ENCODE peak calls at places on chromosomes 7 and 10, in six cellular contexts. One of them, this sample, is unnamed.

GRCh38 chr10:48316236-48316635 is 9.8 kb downstream of the MAPK8 start:
- DNase-seq in iPS DF 6.9: no peak
- DNase-seq in CD8-positive, alpha-beta memory T cell: no peak
- DNase-seq in cardiac muscle cell: no peak
- DNase-seq in CD8-positive, alpha-beta T cell: no peak
- DNase-seq in brain microvascular endothelial cell: no peak
- DNase-seq in this sample: no peak

GRCh38 chr7:90320801-90321494 is at the start of gene FAM237B:
- DNase-seq in iPS DF 6.9: no peak
- DNase-seq in CD8-positive, alpha-beta memory T cell: no peak
- DNase-seq in cardiac muscle cell: peak
- DNase-seq in CD8-positive, alpha-beta T cell: no peak
- DNase-seq in brain microvascular endothelial cell: no peak
- DNase-seq in this sample: peak

GRCh38 chr7:960269-960871 is 5.9 kb upstream of the ADAP1 start:
- DNase-seq in iPS DF 6.9: no peak
- DNase-seq in CD8-positive, alpha-beta memory T cell: no peak
- DNase-seq in cardiac muscle cell: no peak
- DNase-seq in CD8-positive, alpha-beta T cell: no peak
- DNase-seq in brain microvascular endothelial cell: no peak
- DNase-seq in this sample: no peak

GRCh38 chr7:132677941-132678340 is 101.7 kb upstream of the PLXNA4 start:
- DNase-seq in iPS DF 6.9: no peak
- DNase-seq in CD8-positive, alpha-beta memory T cell: no peak
- DNase-seq in cardiac muscle cell: no peak
- DNase-seq in CD8-positive, alpha-beta T cell: no peak
- DNase-seq in brain microvascular endothelial cell: no peak
- DNase-seq in this sample: no peak

GRCh38 chr10:61063911-61064310 is 119.9 kb upstream of the RHOBTB1 start:
- DNase-seq in iPS DF 6.9: no peak
- DNase-seq in CD8-positive, alpha-beta memory T cell: no peak
- DNase-seq in cardiac muscle cell: no peak
- DNase-seq in CD8-positive, alpha-beta T cell: no peak
- DNase-seq in brain microvascular endothelial cell: no peak
- DNase-seq in this sample: no peak

GRCh38 chr7:85014936-85015335 is 171.9 kb downstream of the SEMA3D start:
- DNase-seq in iPS DF 6.9: no peak
- DNase-seq in CD8-positive, alpha-beta memory T cell: no peak
- DNase-seq in cardiac muscle cell: no peak
- DNase-seq in CD8-positive, alpha-beta T cell: no peak
- DNase-seq in brain microvascular endothelial cell: no peak
- DNase-seq in this sample: peak

GRCh38 chr7:36034020-36034419 is 119.0 kb upstream of the EEPD1 start:
- DNase-seq in iPS DF 6.9: no peak
- DNase-seq in CD8-positive, alpha-beta memory T cell: no peak
- DNase-seq in cardiac muscle cell: no peak
- DNase-seq in CD8-positive, alpha-beta T cell: no peak
- DNase-seq in brain microvascular endothelial cell: no peak
- DNase-seq in this sample: no peak

GRCh38 chr7:114852275-114852674 is 69.6 kb upstream of the MDFIC start:
- DNase-seq in iPS DF 6.9: no peak
- DNase-seq in CD8-positive, alpha-beta memory T cell: no peak
- DNase-seq in cardiac muscle cell: no peak
- DNase-seq in CD8-positive, alpha-beta T cell: no peak
- DNase-seq in brain microvascular endothelial cell: no peak
- DNase-seq in this sample: no peak

GRCh38 chr10:96125142-96125515 is 5.0 kb upstream of the ZNF518A start:
- DNase-seq in iPS DF 6.9: no peak
- DNase-seq in CD8-positive, alpha-beta memory T cell: no peak
- DNase-seq in cardiac muscle cell: peak
- DNase-seq in CD8-positive, alpha-beta T cell: no peak
- DNase-seq in brain microvascular endothelial cell: no peak
- DNase-seq in this sample: no peak

GRCh38 chr7:149690688-149691446 is 82.5 kb downstream of the ZNF467 start:
- DNase-seq in iPS DF 6.9: no peak
- DNase-seq in CD8-positive, alpha-beta memory T cell: no peak
- DNase-seq in cardiac muscle cell: peak
- DNase-seq in CD8-positive, alpha-beta T cell: no peak
- DNase-seq in brain microvascular endothelial cell: peak
- DNase-seq in this sample: peak

GRCh38 chr7:158394936-158395335 is 192.7 kb downstream of the PTPRN2 start:
- DNase-seq in iPS DF 6.9: no peak
- DNase-seq in CD8-positive, alpha-beta memory T cell: peak
- DNase-seq in cardiac muscle cell: no peak
- DNase-seq in CD8-positive, alpha-beta T cell: no peak
- DNase-seq in brain microvascular endothelial cell: no peak
- DNase-seq in this sample: no peak

GRCh38 chr7:47473499-47474210 is 108.3 kb downstream of the TNS3 start:
- DNase-seq in iPS DF 6.9: no peak
- DNase-seq in CD8-positive, alpha-beta memory T cell: no peak
- DNase-seq in cardiac muscle cell: peak
- DNase-seq in CD8-positive, alpha-beta T cell: no peak
- DNase-seq in brain microvascular endothelial cell: no peak
- DNase-seq in this sample: no peak

GRCh38 chr10:109895095-109895818 is 28.1 kb downstream of the XPNPEP1 start:
- DNase-seq in iPS DF 6.9: no peak
- DNase-seq in CD8-positive, alpha-beta memory T cell: no peak
- DNase-seq in cardiac muscle cell: peak
- DNase-seq in CD8-positive, alpha-beta T cell: no peak
- DNase-seq in brain microvascular endothelial cell: peak
- DNase-seq in this sample: no peak

GRCh38 chr7:128790297-128791037 is 1.3 kb upstream of the CCDC136 start:
- DNase-seq in iPS DF 6.9: no peak
- DNase-seq in CD8-positive, alpha-beta memory T cell: peak
- DNase-seq in cardiac muscle cell: no peak
- DNase-seq in CD8-positive, alpha-beta T cell: peak
- DNase-seq in brain microvascular endothelial cell: no peak
- DNase-seq in this sample: no peak

GRCh38 chr7:159034988-159035387 is 109.7 kb downstream of the VIPR2 start:
- DNase-seq in iPS DF 6.9: no peak
- DNase-seq in CD8-positive, alpha-beta memory T cell: no peak
- DNase-seq in cardiac muscle cell: no peak
- DNase-seq in CD8-positive, alpha-beta T cell: no peak
- DNase-seq in brain microvascular endothelial cell: no peak
- DNase-seq in this sample: no peak

GRCh38 chr7:18352339-18353255 is 143.0 kb upstream of the HDAC9 start:
- DNase-seq in iPS DF 6.9: no peak
- DNase-seq in CD8-positive, alpha-beta memory T cell: no peak
- DNase-seq in cardiac muscle cell: peak
- DNase-seq in CD8-positive, alpha-beta T cell: no peak
- DNase-seq in brain microvascular endothelial cell: peak
- DNase-seq in this sample: peak

GRCh38 chr10:24214762-24215161 is 5.8 kb downstream of the KIAA1217 start:
- DNase-seq in iPS DF 6.9: no peak
- DNase-seq in CD8-positive, alpha-beta memory T cell: no peak
- DNase-seq in cardiac muscle cell: no peak
- DNase-seq in CD8-positive, alpha-beta T cell: no peak
- DNase-seq in brain microvascular endothelial cell: no peak
- DNase-seq in this sample: no peak

GRCh38 chr7:95628831-95629439 is 32.6 kb upstream of the PDK4 start:
- DNase-seq in iPS DF 6.9: no peak
- DNase-seq in CD8-positive, alpha-beta memory T cell: no peak
- DNase-seq in cardiac muscle cell: peak
- DNase-seq in CD8-positive, alpha-beta T cell: no peak
- DNase-seq in brain microvascular endothelial cell: peak
- DNase-seq in this sample: no peak

GRCh38 chr10:114174462-114175190 is 623 bp upstream of the CCDC186 start:
- DNase-seq in iPS DF 6.9: no peak
- DNase-seq in CD8-positive, alpha-beta memory T cell: no peak
- DNase-seq in cardiac muscle cell: peak
- DNase-seq in CD8-positive, alpha-beta T cell: peak
- DNase-seq in brain microvascular endothelial cell: peak
- DNase-seq in this sample: peak

GRCh38 chr7:150800576-150801241 is at the start of gene TMEM176A:
- DNase-seq in iPS DF 6.9: no peak
- DNase-seq in CD8-positive, alpha-beta memory T cell: peak
- DNase-seq in cardiac muscle cell: no peak
- DNase-seq in CD8-positive, alpha-beta T cell: no peak
- DNase-seq in brain microvascular endothelial cell: no peak
- DNase-seq in this sample: no peak

GRCh38 chr7:34756025-34756437 is 98.0 kb downstream of the NPSR1 start:
- DNase-seq in iPS DF 6.9: no peak
- DNase-seq in CD8-positive, alpha-beta memory T cell: no peak
- DNase-seq in cardiac muscle cell: no peak
- DNase-seq in CD8-positive, alpha-beta T cell: no peak
- DNase-seq in brain microvascular endothelial cell: no peak
- DNase-seq in this sample: peak

GRCh38 chr10:84291389-84291788 is 37.0 kb upstream of the CCSER2 start:
- DNase-seq in iPS DF 6.9: no peak
- DNase-seq in CD8-positive, alpha-beta memory T cell: no peak
- DNase-seq in cardiac muscle cell: peak
- DNase-seq in CD8-positive, alpha-beta T cell: no peak
- DNase-seq in brain microvascular endothelial cell: peak
- DNase-seq in this sample: peak

GRCh38 chr7:128168667-128169210 is 72.3 kb upstream of the LEP start:
- DNase-seq in iPS DF 6.9: no peak
- DNase-seq in CD8-positive, alpha-beta memory T cell: no peak
- DNase-seq in cardiac muscle cell: peak
- DNase-seq in CD8-positive, alpha-beta T cell: peak
- DNase-seq in brain microvascular endothelial cell: no peak
- DNase-seq in this sample: peak

GRCh38 chr7:148191391-148192076 is 399.0 kb upstream of the C7orf33 start:
- DNase-seq in iPS DF 6.9: no peak
- DNase-seq in CD8-positive, alpha-beta memory T cell: no peak
- DNase-seq in cardiac muscle cell: peak
- DNase-seq in CD8-positive, alpha-beta T cell: no peak
- DNase-seq in brain microvascular endothelial cell: no peak
- DNase-seq in this sample: no peak

GRCh38 chr10:77583527-77583926 is 54.1 kb downstream of the KCNMA1 start:
- DNase-seq in iPS DF 6.9: no peak
- DNase-seq in CD8-positive, alpha-beta memory T cell: no peak
- DNase-seq in cardiac muscle cell: no peak
- DNase-seq in CD8-positive, alpha-beta T cell: no peak
- DNase-seq in brain microvascular endothelial cell: no peak
- DNase-seq in this sample: no peak

GRCh38 chr7:4606776-4607175 is 75.3 kb upstream of the FOXK1 start:
- DNase-seq in iPS DF 6.9: no peak
- DNase-seq in CD8-positive, alpha-beta memory T cell: no peak
- DNase-seq in cardiac muscle cell: no peak
- DNase-seq in CD8-positive, alpha-beta T cell: no peak
- DNase-seq in brain microvascular endothelial cell: no peak
- DNase-seq in this sample: no peak

GRCh38 chr10:132307823-132308587 is at the start of gene STK32C:
- DNase-seq in iPS DF 6.9: no peak
- DNase-seq in CD8-positive, alpha-beta memory T cell: peak
- DNase-seq in cardiac muscle cell: peak
- DNase-seq in CD8-positive, alpha-beta T cell: peak
- DNase-seq in brain microvascular endothelial cell: peak
- DNase-seq in this sample: peak

GRCh38 chr10:73732426-73732825 is 11.7 kb upstream of the SEC24C start:
- DNase-seq in iPS DF 6.9: no peak
- DNase-seq in CD8-positive, alpha-beta memory T cell: no peak
- DNase-seq in cardiac muscle cell: no peak
- DNase-seq in CD8-positive, alpha-beta T cell: no peak
- DNase-seq in brain microvascular endothelial cell: no peak
- DNase-seq in this sample: no peak

GRCh38 chr10:70115948-70116682 is 16.5 kb downstream of the AIFM2 start:
- DNase-seq in iPS DF 6.9: no peak
- DNase-seq in CD8-positive, alpha-beta memory T cell: peak
- DNase-seq in cardiac muscle cell: peak
- DNase-seq in CD8-positive, alpha-beta T cell: peak
- DNase-seq in brain microvascular endothelial cell: peak
- DNase-seq in this sample: peak

GRCh38 chr7:25456467-25457171 is 228.3 kb upstream of the NPVF start:
- DNase-seq in iPS DF 6.9: no peak
- DNase-seq in CD8-positive, alpha-beta memory T cell: no peak
- DNase-seq in cardiac muscle cell: peak
- DNase-seq in CD8-positive, alpha-beta T cell: no peak
- DNase-seq in brain microvascular endothelial cell: no peak
- DNase-seq in this sample: no peak

DNA sequence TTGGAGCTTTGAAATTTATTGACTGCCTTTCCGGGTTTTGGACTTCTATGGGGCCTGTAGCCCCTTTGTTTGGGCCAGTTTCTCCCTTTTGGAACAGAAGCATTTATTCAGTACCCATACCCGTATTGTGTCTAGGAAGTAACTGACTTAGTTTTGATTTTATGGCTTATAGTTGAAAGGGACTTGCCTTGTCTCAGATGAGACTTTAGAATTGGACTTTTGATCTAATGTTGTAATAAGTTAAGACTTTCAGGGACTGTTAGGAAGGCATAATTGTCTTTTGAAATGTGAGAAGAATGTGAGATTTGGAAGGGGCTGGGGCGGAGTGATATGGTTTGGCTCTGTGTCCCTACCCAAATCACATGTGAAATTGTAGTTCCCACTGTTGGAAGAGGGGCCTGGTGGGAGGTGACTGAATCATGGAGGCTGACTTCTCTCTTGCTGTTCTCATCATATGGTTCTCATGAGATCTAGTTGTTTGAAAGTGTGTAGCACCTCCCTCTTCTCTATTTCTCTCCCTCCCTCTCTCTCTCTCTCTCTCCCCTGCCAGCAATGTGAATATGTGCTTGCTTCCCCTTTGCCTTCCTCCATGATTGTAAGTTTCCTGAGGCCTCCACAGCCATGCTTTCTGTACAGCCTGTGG is 17.4 kb upstream of the AKR1C1 start:
- DNase-seq in iPS DF 6.9: no peak
- DNase-seq in CD8-positive, alpha-beta memory T cell: no peak
- DNase-seq in cardiac muscle cell: no peak
- DNase-seq in CD8-positive, alpha-beta T cell: no peak
- DNase-seq in brain microvascular endothelial cell: no peak
- DNase-seq in this sample: no peak
- H3K27ac ChIP-seq in iPS DF 6.9: no peak
- H3K27ac ChIP-seq in CD8-positive, alpha-beta memory T cell: no peak
- H3K27ac ChIP-seq in cardiac muscle cell: no peak
- H3K27ac ChIP-seq in CD8-positive, alpha-beta T cell: no peak
- H3K27ac ChIP-seq in brain microvascular endothelial cell: no peak
- H3K27ac ChIP-seq in this sample: no peak

GRCh38 chr10:17265468-17265867 is 37.4 kb downstream of the VIM start:
- DNase-seq in iPS DF 6.9: no peak
- DNase-seq in CD8-positive, alpha-beta memory T cell: no peak
- DNase-seq in cardiac muscle cell: no peak
- DNase-seq in CD8-positive, alpha-beta T cell: no peak
- DNase-seq in brain microvascular endothelial cell: no peak
- DNase-seq in this sample: no peak
- H3K4me3 ChIP-seq in iPS DF 6.9: no peak
- H3K4me3 ChIP-seq in CD8-positive, alpha-beta memory T cell: no peak
- H3K4me3 ChIP-seq in cardiac muscle cell: no peak
- H3K4me3 ChIP-seq in CD8-positive, alpha-beta T cell: no peak
- H3K4me3 ChIP-seq in brain microvascular endothelial cell: no peak
- H3K4me3 ChIP-seq in this sample: no peak

DNA sequence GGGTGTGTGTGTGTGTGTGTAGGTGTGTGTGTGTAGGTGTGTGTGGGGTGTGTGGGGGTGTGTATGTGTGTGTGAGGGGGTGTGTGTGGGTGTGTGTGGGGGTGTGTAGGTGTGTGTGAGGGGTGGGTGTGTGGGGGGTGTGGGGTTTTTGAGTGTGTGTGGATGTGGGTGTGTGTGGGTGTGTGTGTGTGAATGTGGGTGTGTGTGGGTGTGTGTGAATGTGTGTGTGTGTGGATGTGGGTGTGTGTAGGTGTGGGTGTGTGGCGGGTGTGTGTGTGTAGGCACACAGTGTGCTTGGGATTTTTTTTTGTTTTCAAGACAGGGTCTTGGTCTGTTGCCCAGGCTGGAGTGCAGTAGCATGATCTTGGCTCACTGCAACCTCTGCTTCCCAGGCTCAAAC is 36.8 kb upstream of the TCF7L2 start:
- DNase-seq in iPS DF 6.9: no peak
- DNase-seq in CD8-positive, alpha-beta memory T cell: no peak
- DNase-seq in cardiac muscle cell: no peak
- DNase-seq in CD8-positive, alpha-beta T cell: no peak
- DNase-seq in brain microvascular endothelial cell: no peak
- DNase-seq in this sample: no peak
- H3K27ac ChIP-seq in iPS DF 6.9: no peak
- H3K27ac ChIP-seq in CD8-positive, alpha-beta memory T cell: no peak
- H3K27ac ChIP-seq in cardiac muscle cell: no peak
- H3K27ac ChIP-seq in CD8-positive, alpha-beta T cell: no peak
- H3K27ac ChIP-seq in brain microvascular endothelial cell: no peak
- H3K27ac ChIP-seq in this sample: no peak

GRCh38 chr10:86668297-86669165 is at the start of gene LDB3:
- DNase-seq in iPS DF 6.9: no peak
- DNase-seq in CD8-positive, alpha-beta memory T cell: no peak
- DNase-seq in cardiac muscle cell: peak
- DNase-seq in CD8-positive, alpha-beta T cell: no peak
- DNase-seq in brain microvascular endothelial cell: peak
- DNase-seq in this sample: peak
- H3K4me3 ChIP-seq in iPS DF 6.9: no peak
- H3K4me3 ChIP-seq in CD8-positive, alpha-beta memory T cell: no peak
- H3K4me3 ChIP-seq in cardiac muscle cell: peak
- H3K4me3 ChIP-seq in CD8-positive, alpha-beta T cell: no peak
- H3K4me3 ChIP-seq in brain microvascular endothelial cell: no peak
- H3K4me3 ChIP-seq in this sample: no peak

This sample was measured in A673.